ENCODE peak calls at places on chromosomes 4 and X, in nine cellular contexts. One of them, this sample, is unnamed.

GRCh38 chr4:163467371-163467770 is 6.2 kb downstream of the TKTL2 start:
- DNase-seq in PC-9: no peak
- DNase-seq in HFFc6: no peak
- DNase-seq in CD8-positive, alpha-beta T cell: no peak
- DNase-seq in A673: no peak
- DNase-seq in fibroblast of pulmonary artery: no peak
- DNase-seq in mucosa of descending colon: no peak
- DNase-seq in heart left ventricle: no peak
- DNase-seq in choroid plexus epithelial cell: no peak
- DNase-seq in this sample: no peak

GRCh38 chr4:122914292-122914904 is 8.0 kb downstream of the NUDT6 start:
- DNase-seq in choroid plexus epithelial cell: peak
- DNase-seq in A673: peak
- DNase-seq in CD8-positive, alpha-beta T cell: no peak
- DNase-seq in heart left ventricle: no peak
- DNase-seq in HFFc6: peak
- DNase-seq in fibroblast of pulmonary artery: peak
- DNase-seq in mucosa of descending colon: no peak
- DNase-seq in PC-9: no peak
- DNase-seq in this sample: no peak

GRCh38 chr4:41290486-41290885 is 33.8 kb downstream of the UCHL1 start:
- DNase-seq in heart left ventricle: peak
- DNase-seq in mucosa of descending colon: no peak
- DNase-seq in CD8-positive, alpha-beta T cell: no peak
- DNase-seq in choroid plexus epithelial cell: no peak
- DNase-seq in fibroblast of pulmonary artery: no peak
- DNase-seq in HFFc6: no peak
- DNase-seq in A673: no peak
- DNase-seq in PC-9: no peak
- DNase-seq in this sample: no peak

GRCh38 chrX:2342281-2342688 is 158.5 kb downstream of the DHRSX start:
- DNase-seq in mucosa of descending colon: no peak
- DNase-seq in A673: no peak
- DNase-seq in CD8-positive, alpha-beta T cell: no peak
- DNase-seq in HFFc6: no peak
- DNase-seq in heart left ventricle: peak
- DNase-seq in choroid plexus epithelial cell: peak
- DNase-seq in PC-9: no peak
- DNase-seq in fibroblast of pulmonary artery: no peak
- DNase-seq in this sample: no peak

GRCh38 chrX:40380649-40381488 is 199.9 kb upstream of the ATP6AP2 start:
- DNase-seq in HFFc6: no peak
- DNase-seq in fibroblast of pulmonary artery: no peak
- DNase-seq in choroid plexus epithelial cell: no peak
- DNase-seq in heart left ventricle: no peak
- DNase-seq in A673: peak
- DNase-seq in CD8-positive, alpha-beta T cell: no peak
- DNase-seq in PC-9: no peak
- DNase-seq in mucosa of descending colon: no peak
- DNase-seq in this sample: no peak

GRCh38 chr4:17577660-17578481 is 873 bp downstream of the LAP3 start:
- DNase-seq in HFFc6: no peak
- DNase-seq in PC-9: no peak
- DNase-seq in choroid plexus epithelial cell: peak
- DNase-seq in A673: no peak
- DNase-seq in mucosa of descending colon: peak
- DNase-seq in CD8-positive, alpha-beta T cell: peak
- DNase-seq in heart left ventricle: peak
- DNase-seq in fibroblast of pulmonary artery: peak
- DNase-seq in this sample: no peak

GRCh38 chr4:153156263-153156662 is 48.0 kb upstream of the TRIM2 start:
- DNase-seq in choroid plexus epithelial cell: peak
- DNase-seq in HFFc6: no peak
- DNase-seq in fibroblast of pulmonary artery: no peak
- DNase-seq in mucosa of descending colon: no peak
- DNase-seq in A673: peak
- DNase-seq in PC-9: no peak
- DNase-seq in heart left ventricle: no peak
- DNase-seq in CD8-positive, alpha-beta T cell: no peak
- DNase-seq in this sample: no peak

GRCh38 chr4:13522282-13523104 is 21.8 kb downstream of the NKX3-2 start:
- DNase-seq in fibroblast of pulmonary artery: no peak
- DNase-seq in heart left ventricle: no peak
- DNase-seq in HFFc6: no peak
- DNase-seq in choroid plexus epithelial cell: no peak
- DNase-seq in A673: no peak
- DNase-seq in mucosa of descending colon: no peak
- DNase-seq in CD8-positive, alpha-beta T cell: no peak
- DNase-seq in PC-9: no peak
- DNase-seq in this sample: no peak

GRCh38 chr4:109025471-109026076 is 262.7 kb upstream of the ETNPPL start:
- DNase-seq in heart left ventricle: no peak
- DNase-seq in choroid plexus epithelial cell: no peak
- DNase-seq in CD8-positive, alpha-beta T cell: no peak
- DNase-seq in HFFc6: no peak
- DNase-seq in PC-9: no peak
- DNase-seq in mucosa of descending colon: no peak
- DNase-seq in fibroblast of pulmonary artery: no peak
- DNase-seq in A673: peak
- DNase-seq in this sample: no peak

DNA sequence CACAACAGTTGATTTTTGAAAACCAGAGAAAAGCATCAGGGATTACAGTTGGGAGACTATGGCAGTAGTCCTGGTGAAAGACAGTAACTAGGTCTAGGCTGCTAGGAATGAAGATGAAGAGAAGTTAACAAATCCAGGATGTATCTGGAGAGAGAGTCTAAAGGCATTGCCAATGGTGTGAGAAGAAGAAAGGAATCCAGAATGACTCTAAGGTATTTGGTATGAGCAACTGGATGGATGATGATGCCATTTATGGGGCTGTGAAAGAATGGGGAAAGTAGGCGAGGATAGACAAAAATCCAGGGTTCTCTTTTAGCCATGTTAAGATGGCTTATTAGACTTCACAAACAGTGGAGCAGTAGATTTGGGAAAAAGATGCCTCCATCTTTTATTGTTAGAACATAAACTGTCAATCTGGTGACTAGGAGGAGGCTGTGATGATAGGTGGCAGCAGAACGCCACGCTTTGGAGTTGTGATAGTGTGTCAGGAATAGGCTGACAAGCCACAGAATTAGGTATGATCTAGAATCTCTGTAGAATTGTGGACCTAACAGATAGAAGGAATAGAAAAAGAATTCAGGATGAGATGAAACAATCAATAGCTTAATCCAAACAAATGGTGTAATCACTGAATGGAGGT is 27.3 kb upstream of the JADE1 start:
- DNase-seq in heart left ventricle: no peak
- DNase-seq in PC-9: no peak
- DNase-seq in A673: peak
- DNase-seq in HFFc6: peak
- DNase-seq in fibroblast of pulmonary artery: no peak
- DNase-seq in mucosa of descending colon: no peak
- DNase-seq in CD8-positive, alpha-beta T cell: peak
- DNase-seq in choroid plexus epithelial cell: no peak
- DNase-seq in this sample: peak
- TF ChIP-seq CTCF in heart left ventricle: peak
- TF ChIP-seq CTCF in PC-9: no peak
- TF ChIP-seq CTCF in A673: peak
- TF ChIP-seq CTCF in HFFc6: peak
- TF ChIP-seq CTCF in fibroblast of pulmonary artery: no peak
- TF ChIP-seq CTCF in mucosa of descending colon: no peak
- TF ChIP-seq CTCF in CD8-positive, alpha-beta T cell: peak
- TF ChIP-seq CTCF in choroid plexus epithelial cell: no peak
- TF ChIP-seq CTCF in this sample: no peak

GRCh38 chr4:32268949-32269348 is 1548.8 kb downstream of the PCDH7 start:
- DNase-seq in choroid plexus epithelial cell: peak
- DNase-seq in heart left ventricle: no peak
- DNase-seq in A673: peak
- DNase-seq in PC-9: no peak
- DNase-seq in CD8-positive, alpha-beta T cell: no peak
- DNase-seq in fibroblast of pulmonary artery: peak
- DNase-seq in HFFc6: no peak
- DNase-seq in mucosa of descending colon: no peak
- DNase-seq in this sample: no peak
- TF ChIP-seq CTCF in choroid plexus epithelial cell: peak
- TF ChIP-seq CTCF in heart left ventricle: no peak
- TF ChIP-seq CTCF in A673: peak
- TF ChIP-seq CTCF in PC-9: no peak
- TF ChIP-seq CTCF in CD8-positive, alpha-beta T cell: no peak
- TF ChIP-seq CTCF in fibroblast of pulmonary artery: peak
- TF ChIP-seq CTCF in HFFc6: no peak
- TF ChIP-seq CTCF in mucosa of descending colon: no peak
- TF ChIP-seq CTCF in this sample: no peak

DNA sequence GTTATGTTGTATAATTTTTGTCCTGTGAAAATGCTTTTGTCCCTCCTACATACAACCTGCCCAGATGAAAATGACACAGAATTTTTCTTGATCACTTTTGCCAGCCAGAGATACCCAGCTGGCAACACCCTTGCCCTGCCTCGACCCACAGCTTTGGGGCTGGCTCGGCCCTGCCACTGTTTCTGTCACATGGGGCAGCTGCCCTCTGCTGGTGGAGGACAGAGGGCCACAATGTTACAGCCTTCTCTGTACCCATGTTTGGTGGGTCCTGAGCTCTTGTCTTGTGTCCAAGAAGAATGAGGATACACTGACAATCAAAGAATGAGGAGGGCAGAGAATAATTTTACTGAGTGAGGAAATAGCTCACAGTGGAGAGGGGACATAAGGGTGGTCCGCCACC is 31.1 kb downstream of the BMP15 start:
- DNase-seq in CD8-positive, alpha-beta T cell: no peak
- DNase-seq in mucosa of descending colon: no peak
- DNase-seq in heart left ventricle: no peak
- DNase-seq in HFFc6: no peak
- DNase-seq in A673: peak
- DNase-seq in choroid plexus epithelial cell: peak
- DNase-seq in PC-9: no peak
- DNase-seq in fibroblast of pulmonary artery: no peak
- DNase-seq in this sample: no peak
- TF ChIP-seq CTCF in CD8-positive, alpha-beta T cell: no peak
- TF ChIP-seq CTCF in mucosa of descending colon: no peak
- TF ChIP-seq CTCF in heart left ventricle: peak
- TF ChIP-seq CTCF in HFFc6: no peak
- TF ChIP-seq CTCF in A673: peak
- TF ChIP-seq CTCF in choroid plexus epithelial cell: peak
- TF ChIP-seq CTCF in PC-9: peak
- TF ChIP-seq CTCF in fibroblast of pulmonary artery: peak
- TF ChIP-seq CTCF in this sample: no peak

GRCh38 chrX:107573016-107573415 is 55.3 kb upstream of the PRPS1 start:
- DNase-seq in mucosa of descending colon: no peak
- DNase-seq in fibroblast of pulmonary artery: no peak
- DNase-seq in A673: no peak
- DNase-seq in PC-9: no peak
- DNase-seq in HFFc6: no peak
- DNase-seq in heart left ventricle: no peak
- DNase-seq in CD8-positive, alpha-beta T cell: no peak
- DNase-seq in choroid plexus epithelial cell: no peak
- DNase-seq in this sample: no peak
- TF ChIP-seq CTCF in mucosa of descending colon: no peak
- TF ChIP-seq CTCF in fibroblast of pulmonary artery: no peak
- TF ChIP-seq CTCF in A673: no peak
- TF ChIP-seq CTCF in PC-9: no peak
- TF ChIP-seq CTCF in HFFc6: no peak
- TF ChIP-seq CTCF in heart left ventricle: no peak
- TF ChIP-seq CTCF in CD8-positive, alpha-beta T cell: no peak
- TF ChIP-seq CTCF in choroid plexus epithelial cell: no peak
- TF ChIP-seq CTCF in this sample: no peak

GRCh38 chrX:63784902-63785692 is at the start of gene ARHGEF9:
- DNase-seq in fibroblast of pulmonary artery: peak
- DNase-seq in choroid plexus epithelial cell: peak
- DNase-seq in CD8-positive, alpha-beta T cell: no peak
- DNase-seq in heart left ventricle: peak
- DNase-seq in A673: no peak
- DNase-seq in mucosa of descending colon: peak
- DNase-seq in HFFc6: no peak
- DNase-seq in PC-9: no peak
- DNase-seq in this sample: no peak

DNA sequence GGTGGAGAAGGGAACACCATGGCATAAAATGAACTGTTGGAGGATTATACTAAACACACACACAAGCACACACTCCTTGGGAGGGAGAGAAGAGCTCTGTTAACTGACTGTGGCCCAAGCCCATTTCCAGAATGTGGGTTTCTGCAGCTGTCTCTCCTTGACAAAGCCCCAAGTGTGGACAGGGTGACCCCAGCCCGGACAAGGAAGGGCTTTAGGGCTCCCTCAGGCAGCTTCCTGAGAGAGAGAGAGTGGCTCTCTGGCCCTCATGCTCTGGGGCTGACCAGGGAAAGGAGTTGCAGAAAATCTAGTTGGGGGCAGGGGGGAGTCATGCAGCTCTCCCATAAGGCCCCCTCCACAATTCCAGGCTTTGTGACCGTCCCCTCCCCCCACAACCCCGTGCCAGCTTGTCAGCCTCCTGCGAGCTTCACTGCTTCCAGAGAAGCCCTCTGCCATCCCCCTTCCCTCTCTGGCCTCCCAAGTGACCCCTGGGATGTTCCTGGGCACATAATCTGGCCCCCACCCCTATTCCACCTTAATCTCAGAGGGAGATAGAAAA is 590 bp downstream of the ARHGEF9 start:
- DNase-seq in heart left ventricle: peak
- DNase-seq in mucosa of descending colon: no peak
- DNase-seq in A673: no peak
- DNase-seq in fibroblast of pulmonary artery: no peak
- DNase-seq in CD8-positive, alpha-beta T cell: no peak
- DNase-seq in choroid plexus epithelial cell: no peak
- DNase-seq in PC-9: no peak
- DNase-seq in HFFc6: no peak
- DNase-seq in this sample: no peak
- TF ChIP-seq CTCF in heart left ventricle: no peak
- TF ChIP-seq CTCF in mucosa of descending colon: no peak
- TF ChIP-seq CTCF in A673: no peak
- TF ChIP-seq CTCF in fibroblast of pulmonary artery: no peak
- TF ChIP-seq CTCF in CD8-positive, alpha-beta T cell: no peak
- TF ChIP-seq CTCF in choroid plexus epithelial cell: no peak
- TF ChIP-seq CTCF in PC-9: no peak
- TF ChIP-seq CTCF in HFFc6: no peak
- TF ChIP-seq CTCF in this sample: no peak

DNA sequence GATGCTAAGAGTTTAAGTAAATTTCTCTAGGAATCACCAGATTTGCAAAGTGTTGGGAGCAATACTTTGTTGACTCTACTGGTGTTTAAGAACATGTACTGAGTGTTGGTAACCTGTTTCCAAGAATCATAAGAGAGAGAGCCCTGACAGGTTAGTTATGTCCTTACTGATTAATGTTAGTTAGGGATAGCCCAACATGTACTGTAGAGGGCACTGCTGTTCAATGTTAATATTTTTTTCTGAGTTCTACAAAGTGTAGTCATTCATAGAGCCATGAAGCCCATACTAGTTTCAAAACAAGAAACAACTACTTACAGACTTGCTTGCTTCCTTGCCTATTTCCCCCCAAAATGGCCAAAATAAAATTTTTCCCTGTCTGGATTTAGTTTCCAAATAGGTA is 11.9 kb downstream of the TMPRSS11D start:
- DNase-seq in A673: peak
- DNase-seq in mucosa of descending colon: no peak
- DNase-seq in PC-9: no peak
- DNase-seq in fibroblast of pulmonary artery: peak
- DNase-seq in choroid plexus epithelial cell: peak
- DNase-seq in HFFc6: peak
- DNase-seq in heart left ventricle: no peak
- DNase-seq in CD8-positive, alpha-beta T cell: no peak
- DNase-seq in this sample: no peak
- TF ChIP-seq CTCF in A673: peak
- TF ChIP-seq CTCF in mucosa of descending colon: no peak
- TF ChIP-seq CTCF in PC-9: peak
- TF ChIP-seq CTCF in fibroblast of pulmonary artery: peak
- TF ChIP-seq CTCF in choroid plexus epithelial cell: peak
- TF ChIP-seq CTCF in HFFc6: peak
- TF ChIP-seq CTCF in heart left ventricle: peak
- TF ChIP-seq CTCF in CD8-positive, alpha-beta T cell: no peak
- TF ChIP-seq CTCF in this sample: no peak